ENCODE peak calls at places on chromosomes 12 and 14, in eight cellular contexts. One of them, this sample, is unnamed.

GRCh38 chr14:37593496-37594237 is 1.4 kb downstream of the FOXA1 start:
- DNase-seq in mucosa of descending colon: no peak
- DNase-seq in endothelial cell of umbilical vein: no peak
- DNase-seq in adrenal gland: no peak
- DNase-seq in left lung: no peak
- DNase-seq in chondrocyte: no peak
- DNase-seq in neural crest cell: no peak
- DNase-seq in HFFc6: no peak
- DNase-seq in this sample: no peak

GRCh38 chr12:111692575-111693210 is 6.8 kb downstream of the ACAD10 start:
- DNase-seq in HFFc6: peak
- DNase-seq in mucosa of descending colon: no peak
- DNase-seq in chondrocyte: no peak
- DNase-seq in left lung: no peak
- DNase-seq in neural crest cell: no peak
- DNase-seq in endothelial cell of umbilical vein: no peak
- DNase-seq in adrenal gland: no peak
- DNase-seq in this sample: no peak

GRCh38 chr12:72276212-72276865 is 4.2 kb downstream of the TRHDE start:
- DNase-seq in neural crest cell: no peak
- DNase-seq in HFFc6: no peak
- DNase-seq in left lung: no peak
- DNase-seq in endothelial cell of umbilical vein: no peak
- DNase-seq in adrenal gland: no peak
- DNase-seq in chondrocyte: no peak
- DNase-seq in mucosa of descending colon: no peak
- DNase-seq in this sample: no peak

GRCh38 chr14:93311082-93311481 is 21.8 kb downstream of the BTBD7 start:
- DNase-seq in left lung: no peak
- DNase-seq in neural crest cell: no peak
- DNase-seq in mucosa of descending colon: no peak
- DNase-seq in endothelial cell of umbilical vein: no peak
- DNase-seq in adrenal gland: no peak
- DNase-seq in chondrocyte: no peak
- DNase-seq in HFFc6: no peak
- DNase-seq in this sample: no peak

GRCh38 chr12:6340745-6341438 is 984 bp downstream of the TNFRSF1A start:
- DNase-seq in HFFc6: no peak
- DNase-seq in mucosa of descending colon: peak
- DNase-seq in adrenal gland: peak
- DNase-seq in left lung: no peak
- DNase-seq in chondrocyte: peak
- DNase-seq in endothelial cell of umbilical vein: peak
- DNase-seq in neural crest cell: no peak
- DNase-seq in this sample: no peak

GRCh38 chr12:20798561-20798960 is 11.9 kb upstream of the SLCO1B3 start:
- DNase-seq in mucosa of descending colon: no peak
- DNase-seq in HFFc6: no peak
- DNase-seq in neural crest cell: no peak
- DNase-seq in adrenal gland: no peak
- DNase-seq in endothelial cell of umbilical vein: peak
- DNase-seq in chondrocyte: no peak
- DNase-seq in left lung: no peak
- DNase-seq in this sample: no peak

GRCh38 chr14:74846168-74846567 is 29.8 kb downstream of the PROX2 start:
- DNase-seq in chondrocyte: no peak
- DNase-seq in left lung: no peak
- DNase-seq in endothelial cell of umbilical vein: no peak
- DNase-seq in adrenal gland: no peak
- DNase-seq in HFFc6: peak
- DNase-seq in mucosa of descending colon: no peak
- DNase-seq in neural crest cell: no peak
- DNase-seq in this sample: no peak

GRCh38 chr12:57476162-57476992 is 3.3 kb downstream of the ARHGAP9 start:
- DNase-seq in adrenal gland: no peak
- DNase-seq in HFFc6: no peak
- DNase-seq in mucosa of descending colon: peak
- DNase-seq in chondrocyte: peak
- DNase-seq in endothelial cell of umbilical vein: no peak
- DNase-seq in neural crest cell: no peak
- DNase-seq in left lung: peak
- DNase-seq in this sample: peak

GRCh38 chr14:101757064-101757838 is 4.3 kb upstream of the PPP2R5C start:
- DNase-seq in left lung: no peak
- DNase-seq in neural crest cell: no peak
- DNase-seq in adrenal gland: no peak
- DNase-seq in endothelial cell of umbilical vein: no peak
- DNase-seq in HFFc6: no peak
- DNase-seq in chondrocyte: no peak
- DNase-seq in mucosa of descending colon: no peak
- DNase-seq in this sample: no peak

GRCh38 chr14:68109132-68109531 is 289.6 kb downstream of the RAD51B start:
- DNase-seq in adrenal gland: no peak
- DNase-seq in HFFc6: peak
- DNase-seq in chondrocyte: no peak
- DNase-seq in neural crest cell: no peak
- DNase-seq in left lung: no peak
- DNase-seq in endothelial cell of umbilical vein: peak
- DNase-seq in mucosa of descending colon: no peak
- DNase-seq in this sample: no peak

GRCh38 chr14:68466491-68466977 is 326.3 kb downstream of the ZFP36L1 start:
- DNase-seq in neural crest cell: no peak
- DNase-seq in endothelial cell of umbilical vein: peak
- DNase-seq in adrenal gland: no peak
- DNase-seq in HFFc6: peak
- DNase-seq in mucosa of descending colon: no peak
- DNase-seq in left lung: no peak
- DNase-seq in chondrocyte: no peak
- DNase-seq in this sample: no peak

GRCh38 chr12:112466011-112466422 is 47.3 kb downstream of the PTPN11 start:
- DNase-seq in HFFc6: no peak
- DNase-seq in adrenal gland: no peak
- DNase-seq in neural crest cell: no peak
- DNase-seq in endothelial cell of umbilical vein: no peak
- DNase-seq in chondrocyte: no peak
- DNase-seq in left lung: no peak
- DNase-seq in mucosa of descending colon: no peak
- DNase-seq in this sample: no peak

GRCh38 chr14:80926706-80927384 is 14.7 kb downstream of the CEP128 start:
- DNase-seq in HFFc6: peak
- DNase-seq in mucosa of descending colon: no peak
- DNase-seq in left lung: no peak
- DNase-seq in chondrocyte: no peak
- DNase-seq in neural crest cell: no peak
- DNase-seq in endothelial cell of umbilical vein: no peak
- DNase-seq in adrenal gland: no peak
- DNase-seq in this sample: no peak

GRCh38 chr14:32006267-32007110 is 70.6 kb upstream of the ARHGAP5 start:
- DNase-seq in mucosa of descending colon: no peak
- DNase-seq in left lung: no peak
- DNase-seq in adrenal gland: peak
- DNase-seq in HFFc6: no peak
- DNase-seq in chondrocyte: no peak
- DNase-seq in endothelial cell of umbilical vein: no peak
- DNase-seq in neural crest cell: no peak
- DNase-seq in this sample: no peak

GRCh38 chr14:39265741-39266588 is 32.2 kb downstream of the MIA2 start:
- DNase-seq in mucosa of descending colon: no peak
- DNase-seq in endothelial cell of umbilical vein: peak
- DNase-seq in left lung: no peak
- DNase-seq in adrenal gland: no peak
- DNase-seq in HFFc6: peak
- DNase-seq in chondrocyte: no peak
- DNase-seq in neural crest cell: no peak
- DNase-seq in this sample: no peak

GRCh38 chr12:87136330-87136976 is 880.3 kb upstream of the MGAT4C start:
- DNase-seq in endothelial cell of umbilical vein: no peak
- DNase-seq in neural crest cell: no peak
- DNase-seq in mucosa of descending colon: no peak
- DNase-seq in HFFc6: no peak
- DNase-seq in chondrocyte: no peak
- DNase-seq in left lung: no peak
- DNase-seq in adrenal gland: no peak
- DNase-seq in this sample: no peak

GRCh38 chr12:40970320-40970907 is 217.7 kb upstream of the PDZRN4 start:
- DNase-seq in HFFc6: no peak
- DNase-seq in chondrocyte: no peak
- DNase-seq in left lung: no peak
- DNase-seq in neural crest cell: no peak
- DNase-seq in endothelial cell of umbilical vein: peak
- DNase-seq in mucosa of descending colon: no peak
- DNase-seq in adrenal gland: no peak
- DNase-seq in this sample: no peak

GRCh38 chr12:125824276-125824675 is 759.0 kb downstream of the AACS start:
- DNase-seq in endothelial cell of umbilical vein: no peak
- DNase-seq in HFFc6: no peak
- DNase-seq in mucosa of descending colon: no peak
- DNase-seq in neural crest cell: no peak
- DNase-seq in left lung: no peak
- DNase-seq in adrenal gland: no peak
- DNase-seq in chondrocyte: no peak
- DNase-seq in this sample: no peak

GRCh38 chr14:89720741-89721315 is 233.7 kb downstream of the EFCAB11 start:
- DNase-seq in HFFc6: no peak
- DNase-seq in left lung: peak
- DNase-seq in chondrocyte: no peak
- DNase-seq in mucosa of descending colon: peak
- DNase-seq in endothelial cell of umbilical vein: no peak
- DNase-seq in neural crest cell: no peak
- DNase-seq in adrenal gland: peak
- DNase-seq in this sample: peak

GRCh38 chr14:100297320-100298300 is 8.6 kb downstream of the SLC25A29 start:
- DNase-seq in endothelial cell of umbilical vein: peak
- DNase-seq in adrenal gland: peak
- DNase-seq in chondrocyte: peak
- DNase-seq in mucosa of descending colon: peak
- DNase-seq in HFFc6: peak
- DNase-seq in left lung: peak
- DNase-seq in neural crest cell: no peak
- DNase-seq in this sample: peak

GRCh38 chr14:39442293-39442692 is 10.1 kb upstream of the FBXO33 start:
- DNase-seq in HFFc6: no peak
- DNase-seq in endothelial cell of umbilical vein: no peak
- DNase-seq in mucosa of descending colon: no peak
- DNase-seq in adrenal gland: no peak
- DNase-seq in left lung: peak
- DNase-seq in chondrocyte: peak
- DNase-seq in neural crest cell: no peak
- DNase-seq in this sample: no peak

GRCh38 chr12:52521175-52521574 is 981 bp upstream of the KRT5 start:
- DNase-seq in neural crest cell: no peak
- DNase-seq in adrenal gland: no peak
- DNase-seq in chondrocyte: no peak
- DNase-seq in mucosa of descending colon: no peak
- DNase-seq in HFFc6: no peak
- DNase-seq in endothelial cell of umbilical vein: no peak
- DNase-seq in left lung: no peak
- DNase-seq in this sample: no peak

GRCh38 chr12:120733574-120733973 is 7.9 kb downstream of the ACADS start:
- DNase-seq in chondrocyte: peak
- DNase-seq in endothelial cell of umbilical vein: no peak
- DNase-seq in HFFc6: no peak
- DNase-seq in adrenal gland: no peak
- DNase-seq in mucosa of descending colon: no peak
- DNase-seq in left lung: no peak
- DNase-seq in neural crest cell: no peak
- DNase-seq in this sample: no peak

DNA sequence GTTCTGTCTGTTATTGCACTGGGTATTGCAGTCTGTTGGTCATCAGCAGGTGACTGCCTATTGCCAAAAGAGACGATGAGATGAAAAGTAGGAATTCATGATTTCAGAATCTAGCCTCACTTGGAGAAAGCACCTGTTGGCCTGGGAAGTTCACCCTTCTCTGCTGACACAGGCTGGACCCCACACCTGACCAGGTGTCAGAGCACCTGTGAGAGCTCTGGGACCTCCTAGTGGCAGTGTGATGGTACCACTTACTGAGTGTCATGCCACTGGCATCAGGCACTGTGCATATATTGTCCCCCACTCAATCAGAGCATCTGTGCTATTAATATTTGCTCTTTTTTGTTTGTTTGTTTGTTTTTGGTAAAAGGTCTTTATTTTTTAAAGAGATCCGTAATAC is 68.0 kb downstream of the RASSF3 start:
- DNase-seq in chondrocyte: no peak
- DNase-seq in mucosa of descending colon: no peak
- DNase-seq in neural crest cell: no peak
- DNase-seq in left lung: no peak
- DNase-seq in adrenal gland: no peak
- DNase-seq in HFFc6: no peak
- DNase-seq in endothelial cell of umbilical vein: no peak
- DNase-seq in this sample: no peak
- TF ChIP-seq CTCF in chondrocyte: peak
- TF ChIP-seq CTCF in mucosa of descending colon: no peak
- TF ChIP-seq CTCF in neural crest cell: no peak
- TF ChIP-seq CTCF in left lung: no peak
- TF ChIP-seq CTCF in adrenal gland: no peak
- TF ChIP-seq CTCF in HFFc6: no peak
- TF ChIP-seq CTCF in endothelial cell of umbilical vein: no peak
- TF ChIP-seq CTCF in this sample: no peak

GRCh38 chr12:14416658-14417057 is 51.2 kb downstream of the ATF7IP start:
- DNase-seq in HFFc6: peak
- DNase-seq in endothelial cell of umbilical vein: peak
- DNase-seq in adrenal gland: no peak
- DNase-seq in neural crest cell: peak
- DNase-seq in mucosa of descending colon: no peak
- DNase-seq in left lung: no peak
- DNase-seq in chondrocyte: no peak
- DNase-seq in this sample: no peak
- TF ChIP-seq CTCF in HFFc6: peak
- TF ChIP-seq CTCF in endothelial cell of umbilical vein: no peak
- TF ChIP-seq CTCF in adrenal gland: no peak
- TF ChIP-seq CTCF in neural crest cell: peak
- TF ChIP-seq CTCF in mucosa of descending colon: no peak
- TF ChIP-seq CTCF in left lung: peak
- TF ChIP-seq CTCF in chondrocyte: peak
- TF ChIP-seq CTCF in this sample: no peak

DNA sequence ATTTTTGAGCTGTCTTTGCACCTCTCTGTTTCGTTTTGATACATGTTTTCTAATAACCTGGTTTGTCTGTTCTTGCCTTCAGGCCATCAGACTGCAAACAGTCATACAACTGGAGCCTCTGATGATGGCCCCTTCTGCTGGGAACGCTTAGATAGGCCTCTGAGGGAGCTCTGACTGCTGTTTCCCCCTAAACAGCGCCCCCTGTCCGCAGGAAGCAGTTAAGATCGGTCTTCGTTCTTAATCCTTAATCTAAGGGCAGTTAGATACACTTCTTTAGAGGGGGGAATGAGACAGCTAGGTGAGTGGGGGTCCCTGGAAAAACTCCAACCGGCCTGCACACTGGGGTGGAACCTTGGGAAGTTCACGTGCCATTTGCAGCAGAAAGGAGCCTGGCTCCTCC is 1338.8 kb upstream of the SEL1L start:
- DNase-seq in left lung: no peak
- DNase-seq in HFFc6: no peak
- DNase-seq in endothelial cell of umbilical vein: no peak
- DNase-seq in chondrocyte: no peak
- DNase-seq in neural crest cell: peak
- DNase-seq in adrenal gland: no peak
- DNase-seq in mucosa of descending colon: no peak
- DNase-seq in this sample: no peak
- TF ChIP-seq CTCF in left lung: no peak
- TF ChIP-seq CTCF in HFFc6: no peak
- TF ChIP-seq CTCF in endothelial cell of umbilical vein: no peak
- TF ChIP-seq CTCF in chondrocyte: peak
- TF ChIP-seq CTCF in neural crest cell: peak
- TF ChIP-seq CTCF in adrenal gland: no peak
- TF ChIP-seq CTCF in mucosa of descending colon: no peak
- TF ChIP-seq CTCF in this sample: no peak

GRCh38 chr14:54488646-54489317 is at the start of gene GMFB:
- DNase-seq in left lung: peak
- DNase-seq in adrenal gland: peak
- DNase-seq in mucosa of descending colon: peak
- DNase-seq in HFFc6: peak
- DNase-seq in chondrocyte: peak
- DNase-seq in endothelial cell of umbilical vein: peak
- DNase-seq in neural crest cell: peak
- DNase-seq in this sample: peak
- TF ChIP-seq CTCF in left lung: peak
- TF ChIP-seq CTCF in adrenal gland: peak
- TF ChIP-seq CTCF in mucosa of descending colon: no peak
- TF ChIP-seq CTCF in HFFc6: peak
- TF ChIP-seq CTCF in chondrocyte: peak
- TF ChIP-seq CTCF in endothelial cell of umbilical vein: peak
- TF ChIP-seq CTCF in neural crest cell: peak
- TF ChIP-seq CTCF in this sample: no peak